ENCODE peak calls at places on chromosomes 6 and 20, in ten cellular contexts. K, M, U, X, I, E, P, S, L and D are unnamed samples.

GRCh38 chr6:19771753-19772336 is 65.3 kb upstream of the ID4 start:
- DNase-seq in U (no peak), X (no peak), S (no peak), E (no peak), P (no peak), K (no peak), M (no peak), L (no peak), I (no peak), D (no peak)

GRCh38 chr6:127420558-127420957 is 38.6 kb downstream of the KIAA0408 start:
- DNase-seq in S (peak; percentile 45), M (peak; percentile 86), X (peak; percentile 42), K (peak; percentile 63), U (peak; percentile 95), P (peak; percentile 60), E (peak; percentile 42), I (peak; percentile 44), L (no peak), D (peak; percentile 75)

GRCh38 chr20:2740702-2741101 is 48.1 kb downstream of the EBF4 start:
- DNase-seq in S (no peak), L (no peak), P (no peak), I (no peak), K (no peak), M (no peak), U (no peak), E (no peak), X (no peak), D (no peak)

GRCh38 chr6:119234941-119235340 is 114.6 kb downstream of the MAN1A1 start:
- DNase-seq in I (no peak), X (no peak), L (no peak), S (no peak), U (no peak), K (no peak), M (no peak), E (no peak), P (no peak), D (no peak)

GRCh38 chr6:48542191-48542590 is 431.2 kb upstream of the PTCHD4 start:
- DNase-seq in K (no peak), X (no peak), P (no peak), I (no peak), L (no peak), U (no peak), M (no peak), S (no peak), E (no peak), D (no peak)

GRCh38 chr6:43120938-43121913 is 45.1 kb downstream of the PTK7 start:
- DNase-seq in I (peak; percentile 29), L (peak; percentile 88), S (no peak), P (no peak), U (peak; percentile 99), K (no peak), M (no peak), E (no peak), X (no peak), D (no peak)

GRCh38 chr6:155436981-155437749 is 18.5 kb downstream of the NOX3 start:
- DNase-seq in P (no peak), I (no peak), K (no peak), L (no peak), M (no peak), E (no peak), S (no peak), X (no peak), U (peak; percentile 22), D (no peak)

GRCh38 chr6:162069995-162070394 is 657.6 kb downstream of the PRKN start:
- DNase-seq in U (no peak), S (no peak), I (no peak), L (no peak), E (no peak), K (no peak), M (no peak), P (no peak), X (no peak), D (no peak)

GRCh38 chr6:44466955-44467354 is 79.4 kb downstream of the CDC5L start:
- DNase-seq in S (no peak), P (no peak), M (no peak), E (no peak), L (no peak), U (no peak), X (no peak), K (no peak), I (no peak), D (no peak)

GRCh38 chr6:148203970-148204369 is 138.7 kb upstream of the SASH1 start:
- DNase-seq in L (no peak), U (peak; percentile 30), E (peak; percentile 72), S (no peak), X (peak; percentile 37), K (peak; percentile 82), I (no peak), P (peak; percentile 58), M (no peak), D (peak; percentile 77)

GRCh38 chr6:130585587-130585986 is 219.8 kb downstream of the TMEM200A start:
- DNase-seq in X (no peak), L (no peak), P (no peak), I (no peak), S (no peak), U (no peak), E (no peak), K (no peak), M (no peak), D (no peak)

GRCh38 chr6:28914941-28915340 is 8.8 kb downstream of the TRIM27 start:
- DNase-seq in K (no peak), L (no peak), P (no peak), S (no peak), I (no peak), E (no peak), M (no peak), U (no peak), X (no peak), D (no peak)
- H3K36me3 ChIP-seq in K (peaks cover 53% of the 10 kb centered on the region), L (peaks cover 88% of the 10 kb centered on the region), P (peaks cover 27% of the 10 kb centered on the region), S (peaks cover 35% of the 10 kb centered on the region), I (peaks cover 12% of the 10 kb centered on the region), E (peaks cover 93% of the 10 kb centered on the region), M (peaks cover 35% of the 10 kb centered on the region), U (peaks cover 52% of the 10 kb centered on the region), X (peaks cover 47% of the 10 kb centered on the region), D (peaks cover 9% of the 10 kb centered on the region)

GRCh38 chr20:39004508-39004907 is 42.4 kb downstream of the DHX35 start:
- DNase-seq in S (no peak), I (no peak), M (no peak), X (no peak), K (peak; percentile 63), P (no peak), U (no peak), L (no peak), E (no peak), D (no peak)
- H3K36me3 ChIP-seq in S (peaks cover 35% of the 10 kb centered on the region), I (no peaks in the 10 kb centered on the region), M (peaks cover 28% of the 10 kb centered on the region), X (peaks cover 28% of the 10 kb centered on the region), K (peaks cover 29% of the 10 kb centered on the region), P (peaks cover 15% of the 10 kb centered on the region), U (peaks cover 41% of the 10 kb centered on the region), L (peaks cover 75% of the 10 kb centered on the region), E (peaks cover 95% of the 10 kb centered on the region), D (peaks cover 5% of the 10 kb centered on the region)

GRCh38 chr20:50582591-50583234 is 72.5 kb downstream of the PTPN1 start:
- DNase-seq in M (no peak), L (no peak), P (no peak), X (no peak), U (no peak), K (no peak), S (no peak), I (no peak), E (peak; percentile 89), D (no peak)

GRCh38 chr20:50580842-50581544 is 70.8 kb downstream of the PTPN1 start:
- DNase-seq in S (no peak), X (no peak), P (no peak), E (no peak), I (no peak), K (no peak), U (no peak), M (no peak), L (no peak), D (no peak)

GRCh38 chr20:50583422-50584150 is 73.4 kb downstream of the PTPN1 start:
- DNase-seq in K (no peak), L (no peak), I (no peak), P (no peak), U (no peak), X (no peak), S (no peak), E (no peak), M (no peak), D (no peak)

GRCh38 chr20:50580016-50580747 is 70.0 kb downstream of the PTPN1 start:
- DNase-seq in X (peak; percentile 57), K (peak; percentile 34), I (peak; percentile 69), S (peak; percentile 51), M (no peak), U (peak; percentile 73), E (peak; percentile 55), P (no peak), L (no peak), D (no peak)

GRCh38 chr20:50582092-50582491 is 71.9 kb downstream of the PTPN1 start:
- DNase-seq in U (no peak), I (no peak), L (no peak), K (no peak), M (no peak), S (no peak), X (no peak), E (peak; percentile 48), P (no peak), D (no peak)
- H3K36me3 ChIP-seq in U (peaks cover 83% of the 10 kb centered on the region), I (no peaks in the 10 kb centered on the region), L (peaks cover 89% of the 10 kb centered on the region), K (peaks cover 92% of the 10 kb centered on the region), M (peaks cover 27% of the 10 kb centered on the region), S (peaks cover 44% of the 10 kb centered on the region), X (peaks cover 79% of the 10 kb centered on the region), E (peaks cover 49% of the 10 kb centered on the region), P (peaks cover 68% of the 10 kb centered on the region), D (peaks cover 30% of the 10 kb centered on the region)

GRCh38 chr20:35831983-35832382 is 60.2 kb downstream of the PHF20 start:
- DNase-seq in U (no peak), M (no peak), P (no peak), K (no peak), E (no peak), S (no peak), I (no peak), L (no peak), X (no peak), D (no peak)

GRCh38 chr20:35830264-35830663 is 58.4 kb downstream of the PHF20 start:
- DNase-seq in K (no peak), X (no peak), E (no peak), I (no peak), M (no peak), L (no peak), U (no peak), S (no peak), P (no peak), D (no peak)

GRCh38 chr20:35833271-35833670 is 61.5 kb downstream of the PHF20 start:
- DNase-seq in L (no peak), X (no peak), K (no peak), E (no peak), M (no peak), U (peak; percentile 33), S (no peak), P (no peak), I (no peak), D (no peak)

GRCh38 chr20:35828916-35829315 is 57.1 kb downstream of the PHF20 start:
- DNase-seq in M (no peak), S (no peak), E (no peak), U (no peak), K (no peak), P (no peak), L (no peak), I (no peak), X (no peak), D (no peak)

DNA sequence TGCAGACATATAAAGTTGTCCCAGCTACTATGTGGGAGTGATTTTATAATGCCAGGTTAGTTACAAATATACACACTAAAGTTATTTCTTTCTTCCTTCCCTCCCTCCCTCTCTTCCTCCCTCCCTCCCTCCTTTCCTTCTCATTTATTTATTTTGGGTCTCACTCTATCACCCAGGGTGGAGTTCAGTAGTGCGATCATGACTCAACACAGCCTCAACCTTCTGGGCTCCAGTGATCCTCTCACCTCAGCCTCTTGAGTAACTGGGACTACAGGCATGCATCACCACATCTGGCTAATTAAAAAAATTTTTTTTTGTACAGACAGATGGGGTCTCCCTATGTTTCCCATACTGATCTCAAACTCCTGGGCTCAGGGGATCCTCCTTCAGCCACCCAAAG is 59.2 kb downstream of the PHF20 start:
- DNase-seq in S (no peak), X (no peak), L (no peak), E (no peak), K (no peak), M (no peak), P (no peak), I (no peak), U (no peak), D (no peak)
- H3K36me3 ChIP-seq in S (peaks cover 2% of the 10 kb centered on the region), X (no peaks in the 10 kb centered on the region), L (no peaks in the 10 kb centered on the region), E (peaks cover 25% of the 10 kb centered on the region), K (no peaks in the 10 kb centered on the region), M (no peaks in the 10 kb centered on the region), P (peaks cover 4% of the 10 kb centered on the region), I (no peaks in the 10 kb centered on the region), U (peaks cover 2% of the 10 kb centered on the region), D (no peaks in the 10 kb centered on the region)